ENCODE peak calls at places on chromosomes 2 and 18, in nine cellular contexts. One of them, this sample, is unnamed.
A peak's percentile ranks its signal among the peaks of the same experiment; 100 is the strongest.

GRCh38 chr18:5311273-5312009 is 15.9 kb upstream of the ZBTB14 start:
- DNase-seq in tibial artery: no peak
- DNase-seq in cardiac muscle cell: no peak
- DNase-seq in upper lobe of right lung: no peak
- DNase-seq in hepatocyte: no peak
- DNase-seq in heart right ventricle: no peak
- DNase-seq in uterus: no peak
- DNase-seq in GM23248: peak; percentile 42
- DNase-seq in CD8-positive, alpha-beta memory T cell: no peak
- DNase-seq in this sample: no peak

GRCh38 chr2:107174126-107174525 is 288.2 kb upstream of the ST6GAL2 start:
- DNase-seq in tibial artery: no peak
- DNase-seq in cardiac muscle cell: no peak
- DNase-seq in upper lobe of right lung: no peak
- DNase-seq in hepatocyte: no peak
- DNase-seq in heart right ventricle: no peak
- DNase-seq in uterus: no peak
- DNase-seq in GM23248: no peak
- DNase-seq in CD8-positive, alpha-beta memory T cell: no peak
- DNase-seq in this sample: no peak

GRCh38 chr2:219998099-219998498 is 370.7 kb downstream of the SLC4A3 start:
- DNase-seq in tibial artery: no peak
- DNase-seq in cardiac muscle cell: no peak
- DNase-seq in upper lobe of right lung: no peak
- DNase-seq in hepatocyte: no peak
- DNase-seq in heart right ventricle: no peak
- DNase-seq in uterus: no peak
- DNase-seq in GM23248: peak; percentile 29
- DNase-seq in CD8-positive, alpha-beta memory T cell: no peak
- DNase-seq in this sample: no peak

GRCh38 chr2:207258191-207258991 is 92.6 kb upstream of the KLF7 start:
- DNase-seq in tibial artery: peak; percentile 91
- DNase-seq in cardiac muscle cell: no peak
- DNase-seq in upper lobe of right lung: no peak
- DNase-seq in hepatocyte: peak; percentile 79
- DNase-seq in heart right ventricle: peak; percentile 71
- DNase-seq in uterus: peak; percentile 82
- DNase-seq in GM23248: peak; percentile 99
- DNase-seq in CD8-positive, alpha-beta memory T cell: no peak
- DNase-seq in this sample: peak; percentile 97

GRCh38 chr2:46382331-46383112 is 85.3 kb downstream of the EPAS1 start:
- DNase-seq in tibial artery: no peak
- DNase-seq in cardiac muscle cell: no peak
- DNase-seq in upper lobe of right lung: no peak
- DNase-seq in hepatocyte: no peak
- DNase-seq in heart right ventricle: no peak
- DNase-seq in uterus: no peak
- DNase-seq in GM23248: no peak
- DNase-seq in CD8-positive, alpha-beta memory T cell: no peak
- DNase-seq in this sample: no peak

GRCh38 chr2:29485631-29486030 is 370.4 kb downstream of the CLIP4 start:
- DNase-seq in tibial artery: no peak
- DNase-seq in cardiac muscle cell: no peak
- DNase-seq in upper lobe of right lung: no peak
- DNase-seq in hepatocyte: no peak
- DNase-seq in heart right ventricle: no peak
- DNase-seq in uterus: no peak
- DNase-seq in GM23248: no peak
- DNase-seq in CD8-positive, alpha-beta memory T cell: no peak
- DNase-seq in this sample: no peak

GRCh38 chr2:158725496-158725895 is 69.6 kb upstream of the DAPL1 start:
- DNase-seq in tibial artery: no peak
- DNase-seq in cardiac muscle cell: peak; percentile 17
- DNase-seq in upper lobe of right lung: no peak
- DNase-seq in hepatocyte: peak; percentile 24
- DNase-seq in heart right ventricle: no peak
- DNase-seq in uterus: no peak
- DNase-seq in GM23248: no peak
- DNase-seq in CD8-positive, alpha-beta memory T cell: no peak
- DNase-seq in this sample: no peak

GRCh38 chr2:85414761-85415498 is 3.6 kb upstream of the SH2D6 start:
- DNase-seq in tibial artery: no peak
- DNase-seq in cardiac muscle cell: no peak
- DNase-seq in upper lobe of right lung: peak; percentile 68
- DNase-seq in hepatocyte: no peak
- DNase-seq in heart right ventricle: no peak
- DNase-seq in uterus: no peak
- DNase-seq in GM23248: no peak
- DNase-seq in CD8-positive, alpha-beta memory T cell: no peak
- DNase-seq in this sample: no peak

GRCh38 chr18:13605477-13605876 is 120.9 kb downstream of the FAM210A start:
- DNase-seq in tibial artery: no peak
- DNase-seq in cardiac muscle cell: no peak
- DNase-seq in upper lobe of right lung: no peak
- DNase-seq in hepatocyte: no peak
- DNase-seq in heart right ventricle: no peak
- DNase-seq in uterus: no peak
- DNase-seq in GM23248: no peak
- DNase-seq in CD8-positive, alpha-beta memory T cell: no peak
- DNase-seq in this sample: peak; percentile 57

GRCh38 chr2:36965751-36966369 is 476 bp downstream of the STRN start:
- DNase-seq in tibial artery: peak; percentile 72
- DNase-seq in cardiac muscle cell: peak; percentile 76
- DNase-seq in upper lobe of right lung: peak; percentile 64
- DNase-seq in hepatocyte: peak; percentile 73
- DNase-seq in heart right ventricle: peak; percentile 57
- DNase-seq in uterus: no peak
- DNase-seq in GM23248: peak; percentile 50
- DNase-seq in CD8-positive, alpha-beta memory T cell: peak; percentile 3
- DNase-seq in this sample: peak; percentile 81

GRCh38 chr2:96863575-96864342 is 5.9 kb upstream of the ANKRD39 start:
- DNase-seq in tibial artery: no peak
- DNase-seq in cardiac muscle cell: no peak
- DNase-seq in upper lobe of right lung: no peak
- DNase-seq in hepatocyte: no peak
- DNase-seq in heart right ventricle: no peak
- DNase-seq in uterus: no peak
- DNase-seq in GM23248: no peak
- DNase-seq in CD8-positive, alpha-beta memory T cell: no peak
- DNase-seq in this sample: no peak
- H3K4me1 ChIP-seq in tibial artery: peaks cover 47% of the 10 kb centered on the region
- H3K4me1 ChIP-seq in cardiac muscle cell: peaks cover 3% of the 10 kb centered on the region
- H3K4me1 ChIP-seq in upper lobe of right lung: peaks cover 37% of the 10 kb centered on the region
- H3K4me1 ChIP-seq in hepatocyte: peaks cover 38% of the 10 kb centered on the region
- H3K4me1 ChIP-seq in heart right ventricle: peaks cover 55% of the 10 kb centered on the region
- H3K4me1 ChIP-seq in uterus: peaks cover 30% of the 10 kb centered on the region
- H3K4me1 ChIP-seq in GM23248: peaks cover 5% of the 10 kb centered on the region
- H3K4me1 ChIP-seq in CD8-positive, alpha-beta memory T cell: peaks cover 26% of the 10 kb centered on the region
- H3K4me1 ChIP-seq in this sample: peaks cover 11% of the 10 kb centered on the region

DNA sequence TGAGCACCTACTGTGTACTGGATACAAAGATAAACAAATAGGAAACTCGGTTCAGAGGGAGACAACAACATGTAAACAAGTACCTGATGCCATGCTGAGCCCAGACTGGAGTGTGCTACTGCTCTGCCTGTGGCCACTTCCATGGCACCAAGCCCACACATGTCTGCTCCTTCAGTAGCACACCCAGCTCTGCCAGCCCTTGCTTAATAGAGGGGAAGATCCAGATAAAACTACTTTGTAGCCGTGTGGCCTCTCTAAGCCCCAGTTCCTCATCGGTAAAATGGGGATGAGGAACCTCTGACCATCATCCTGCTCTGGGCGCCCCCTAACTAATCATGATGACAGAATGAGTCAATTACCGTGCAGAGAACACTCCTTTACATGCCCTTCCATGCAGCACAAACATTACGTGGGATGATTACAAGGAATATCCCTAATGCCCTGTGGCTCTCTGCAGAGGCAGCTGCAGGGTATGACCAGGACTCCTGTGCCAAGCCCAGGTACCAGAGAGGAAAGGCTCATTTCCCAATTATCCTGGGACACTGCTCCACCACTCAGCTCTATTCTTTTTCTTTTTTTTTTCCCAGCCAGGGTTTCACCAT is 34.9 kb downstream of the DNMT3A start:
- DNase-seq in tibial artery: no peak
- DNase-seq in cardiac muscle cell: no peak
- DNase-seq in upper lobe of right lung: peak; percentile 67
- DNase-seq in hepatocyte: no peak
- DNase-seq in heart right ventricle: peak; percentile 40
- DNase-seq in uterus: no peak
- DNase-seq in GM23248: peak; percentile 14
- DNase-seq in CD8-positive, alpha-beta memory T cell: no peak
- DNase-seq in this sample: no peak
- H3K4me1 ChIP-seq in tibial artery: peaks cover 47% of the 10 kb centered on the region
- H3K4me1 ChIP-seq in cardiac muscle cell: peaks cover 28% of the 10 kb centered on the region
- H3K4me1 ChIP-seq in upper lobe of right lung: peaks cover 47% of the 10 kb centered on the region
- H3K4me1 ChIP-seq in hepatocyte: peaks cover 8% of the 10 kb centered on the region
- H3K4me1 ChIP-seq in heart right ventricle: peaks cover 76% of the 10 kb centered on the region
- H3K4me1 ChIP-seq in uterus: peaks cover 8% of the 10 kb centered on the region
- H3K4me1 ChIP-seq in GM23248: peaks cover 2% of the 10 kb centered on the region
- H3K4me1 ChIP-seq in CD8-positive, alpha-beta memory T cell: peaks cover 68% of the 10 kb centered on the region
- H3K4me1 ChIP-seq in this sample: peaks cover 38% of the 10 kb centered on the region

GRCh38 chr2:172229125-172229524 is 126.4 kb upstream of the DLX2 start:
- DNase-seq in tibial artery: no peak
- DNase-seq in cardiac muscle cell: no peak
- DNase-seq in upper lobe of right lung: no peak
- DNase-seq in hepatocyte: no peak
- DNase-seq in heart right ventricle: no peak
- DNase-seq in uterus: no peak
- DNase-seq in GM23248: no peak
- DNase-seq in CD8-positive, alpha-beta memory T cell: no peak
- DNase-seq in this sample: no peak

GRCh38 chr2:172231508-172231907 is 128.8 kb upstream of the DLX2 start:
- DNase-seq in tibial artery: no peak
- DNase-seq in cardiac muscle cell: no peak
- DNase-seq in upper lobe of right lung: no peak
- DNase-seq in hepatocyte: no peak
- DNase-seq in heart right ventricle: no peak
- DNase-seq in uterus: no peak
- DNase-seq in GM23248: no peak
- DNase-seq in CD8-positive, alpha-beta memory T cell: no peak
- DNase-seq in this sample: no peak

GRCh38 chr2:172230301-172230700 is 127.6 kb upstream of the DLX2 start:
- DNase-seq in tibial artery: no peak
- DNase-seq in cardiac muscle cell: no peak
- DNase-seq in upper lobe of right lung: no peak
- DNase-seq in hepatocyte: no peak
- DNase-seq in heart right ventricle: no peak
- DNase-seq in uterus: no peak
- DNase-seq in GM23248: no peak
- DNase-seq in CD8-positive, alpha-beta memory T cell: no peak
- DNase-seq in this sample: no peak

GRCh38 chr2:172232638-172233253 is 130.0 kb upstream of the DLX2 start:
- DNase-seq in tibial artery: no peak
- DNase-seq in cardiac muscle cell: no peak
- DNase-seq in upper lobe of right lung: no peak
- DNase-seq in hepatocyte: no peak
- DNase-seq in heart right ventricle: no peak
- DNase-seq in uterus: no peak
- DNase-seq in GM23248: no peak
- DNase-seq in CD8-positive, alpha-beta memory T cell: no peak
- DNase-seq in this sample: no peak

DNA sequence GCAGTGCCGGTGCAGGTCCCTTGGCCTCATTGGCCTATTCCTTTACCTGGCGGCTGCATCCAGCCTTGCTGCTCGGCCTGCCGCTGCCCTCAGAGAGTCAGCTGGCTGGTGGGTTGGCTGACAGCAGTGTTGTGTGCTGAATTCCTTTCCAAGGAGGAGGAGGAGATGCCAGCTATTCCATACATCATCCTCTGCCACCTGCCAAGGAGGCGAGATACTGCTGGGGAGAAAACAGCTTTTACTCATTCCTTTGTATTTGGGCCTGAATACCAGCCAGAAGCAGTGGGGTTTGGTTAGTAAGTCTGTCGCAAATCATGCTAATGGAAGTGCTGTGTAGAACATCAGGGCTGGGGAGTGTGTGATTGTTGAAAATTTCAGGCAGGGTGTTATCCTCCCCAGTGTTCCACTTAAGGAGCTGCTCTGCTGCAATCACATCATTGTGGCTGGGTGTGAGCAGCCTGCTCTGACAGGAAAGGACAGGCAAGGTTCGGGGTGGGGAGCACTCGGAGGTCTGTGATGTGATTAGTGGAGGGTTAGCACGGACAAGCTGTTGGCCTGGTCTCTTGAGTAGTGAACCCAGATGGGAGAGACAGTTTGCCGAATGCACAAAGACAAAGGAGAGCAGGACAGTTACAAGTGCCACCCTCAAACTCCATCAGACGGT is 128.2 kb upstream of the DLX2 start:
- DNase-seq in tibial artery: no peak
- DNase-seq in cardiac muscle cell: peak; percentile 23
- DNase-seq in upper lobe of right lung: no peak
- DNase-seq in hepatocyte: no peak
- DNase-seq in heart right ventricle: no peak
- DNase-seq in uterus: peak; percentile 31
- DNase-seq in GM23248: no peak
- DNase-seq in CD8-positive, alpha-beta memory T cell: no peak
- DNase-seq in this sample: no peak
- H3K4me1 ChIP-seq in tibial artery: peaks cover 15% of the 10 kb centered on the region
- H3K4me1 ChIP-seq in cardiac muscle cell: peaks cover 2% of the 10 kb centered on the region
- H3K4me1 ChIP-seq in upper lobe of right lung: peaks cover 14% of the 10 kb centered on the region
- H3K4me1 ChIP-seq in hepatocyte: peaks cover 7% of the 10 kb centered on the region
- H3K4me1 ChIP-seq in heart right ventricle: peaks cover 16% of the 10 kb centered on the region
- H3K4me1 ChIP-seq in uterus: peaks cover 5% of the 10 kb centered on the region
- H3K4me1 ChIP-seq in GM23248: peaks cover 10% of the 10 kb centered on the region
- H3K4me1 ChIP-seq in CD8-positive, alpha-beta memory T cell: peaks cover 25% of the 10 kb centered on the region
- H3K4me1 ChIP-seq in this sample: no peaks in the 10 kb centered on the region

GRCh38 chr2:105390454-105390853 is 8.4 kb downstream of the FHL2 start:
- DNase-seq in tibial artery: peak; percentile 29
- DNase-seq in cardiac muscle cell: no peak
- DNase-seq in upper lobe of right lung: no peak
- DNase-seq in hepatocyte: no peak
- DNase-seq in heart right ventricle: no peak
- DNase-seq in uterus: no peak
- DNase-seq in GM23248: peak; percentile 53
- DNase-seq in CD8-positive, alpha-beta memory T cell: no peak
- DNase-seq in this sample: no peak

GRCh38 chr2:105388971-105389381 is 9.9 kb downstream of the FHL2 start:
- DNase-seq in tibial artery: no peak
- DNase-seq in cardiac muscle cell: no peak
- DNase-seq in upper lobe of right lung: no peak
- DNase-seq in hepatocyte: no peak
- DNase-seq in heart right ventricle: no peak
- DNase-seq in uterus: no peak
- DNase-seq in GM23248: peak; percentile 85
- DNase-seq in CD8-positive, alpha-beta memory T cell: no peak
- DNase-seq in this sample: no peak

GRCh38 chr2:105393373-105394055 is 5.3 kb downstream of the FHL2 start:
- DNase-seq in tibial artery: no peak
- DNase-seq in cardiac muscle cell: no peak
- DNase-seq in upper lobe of right lung: no peak
- DNase-seq in hepatocyte: no peak
- DNase-seq in heart right ventricle: peak; percentile 67
- DNase-seq in uterus: no peak
- DNase-seq in GM23248: peak; percentile 73
- DNase-seq in CD8-positive, alpha-beta memory T cell: no peak
- DNase-seq in this sample: no peak

GRCh38 chr2:105391763-105392662 is 6.8 kb downstream of the FHL2 start:
- DNase-seq in tibial artery: no peak
- DNase-seq in cardiac muscle cell: no peak
- DNase-seq in upper lobe of right lung: no peak
- DNase-seq in hepatocyte: no peak
- DNase-seq in heart right ventricle: no peak
- DNase-seq in uterus: no peak
- DNase-seq in GM23248: peak; percentile 52
- DNase-seq in CD8-positive, alpha-beta memory T cell: no peak
- DNase-seq in this sample: no peak

GRCh38 chr2:105391058-105391627 is 7.7 kb downstream of the FHL2 start:
- DNase-seq in tibial artery: no peak
- DNase-seq in cardiac muscle cell: no peak
- DNase-seq in upper lobe of right lung: no peak
- DNase-seq in hepatocyte: no peak
- DNase-seq in heart right ventricle: no peak
- DNase-seq in uterus: no peak
- DNase-seq in GM23248: peak; percentile 59
- DNase-seq in CD8-positive, alpha-beta memory T cell: no peak
- DNase-seq in this sample: no peak
- H3K4me1 ChIP-seq in tibial artery: peaks cover 77% of the 10 kb centered on the region
- H3K4me1 ChIP-seq in cardiac muscle cell: peaks cover 22% of the 10 kb centered on the region
- H3K4me1 ChIP-seq in upper lobe of right lung: peaks cover 3% of the 10 kb centered on the region
- H3K4me1 ChIP-seq in hepatocyte: no peaks in the 10 kb centered on the region
- H3K4me1 ChIP-seq in heart right ventricle: peaks cover 45% of the 10 kb centered on the region
- H3K4me1 ChIP-seq in uterus: no peaks in the 10 kb centered on the region
- H3K4me1 ChIP-seq in GM23248: peaks cover 90% of the 10 kb centered on the region
- H3K4me1 ChIP-seq in CD8-positive, alpha-beta memory T cell: no peaks in the 10 kb centered on the region
- H3K4me1 ChIP-seq in this sample: no peaks in the 10 kb centered on the region

This sample was measured in Karpas-422.